ENCODE peak calls at places on chromosome 5, in seven cellular contexts. G is HCT116; U is effector memory CD4-positive, alpha-beta T cell; O is GM23338; D is CD8-positive, alpha-beta memory T cell; A is GM23248; R is neural progenitor cell. L is an unnamed sample.

GRCh38 chr5:36696059-36696673 is 89.8 kb downstream of the SLC1A3 start:
- DNase-seq in D (no peak), R (peak; percentile 67), U (no peak), G (peak; percentile 69), A (peak; percentile 79), O (peak; percentile 92), L (peak; percentile 82)

GRCh38 chr5:68041293-68041692 is 174.3 kb upstream of the PIK3R1 start:
- DNase-seq in D (no peak), U (no peak), R (no peak), O (no peak), G (no peak), A (no peak), L (no peak)

GRCh38 chr5:179373101-179373934 is 28.1 kb upstream of the ADAMTS2 start:
- DNase-seq in G (no peak), D (no peak), U (no peak), R (no peak), A (no peak), O (peak; percentile 64), L (peak; percentile 85)

GRCh38 chr5:9059920-9060691 is 485.8 kb downstream of the SEMA5A start:
- DNase-seq in D (no peak), G (no peak), O (no peak), A (peak; percentile 99), R (no peak), U (no peak), L (no peak)

GRCh38 chr5:79875230-79875629 is 115.8 kb downstream of the MTX3 start:
- DNase-seq in U (no peak), A (peak; percentile 63), G (no peak), D (no peak), O (no peak), R (no peak), L (no peak)

GRCh38 chr5:31751620-31752019 is 112.7 kb downstream of the PDZD2 start:
- DNase-seq in A (no peak), D (no peak), R (no peak), O (no peak), U (no peak), G (no peak), L (no peak)

GRCh38 chr5:178357127-178357526 is 124.5 kb upstream of the PHYKPL start:
- DNase-seq in G (no peak), A (no peak), O (peak; percentile 55), D (no peak), U (no peak), R (peak; percentile 86), L (peak; percentile 93)

GRCh38 chr5:97231025-97231636 is 48.1 kb upstream of the RIOK2 start:
- DNase-seq in D (no peak), G (peak; percentile 54), R (peak; percentile 74), U (no peak), A (peak; percentile 90), O (peak; percentile 83), L (peak; percentile 19)

GRCh38 chr5:141826674-141827073 is 51.5 kb downstream of the PCDH1 start:
- DNase-seq in G (no peak), D (no peak), U (no peak), A (peak; percentile 29), R (no peak), O (no peak), L (peak; percentile 22)

GRCh38 chr5:12934722-12935121 is 1009.8 kb downstream of the DNAH5 start:
- DNase-seq in D (no peak), R (no peak), U (no peak), G (no peak), O (no peak), A (no peak), L (no peak)

GRCh38 chr5:171599957-171600612 is 180.6 kb downstream of the FGF18 start:
- DNase-seq in O (no peak), A (no peak), R (no peak), G (no peak), D (no peak), U (no peak), L (peak; percentile 56)

GRCh38 chr5:37722236-37723146 is 117.3 kb downstream of the GDNF start:
- DNase-seq in U (no peak), G (peak; percentile 40), O (no peak), A (peak; percentile 97), D (no peak), R (no peak), L (no peak)

GRCh38 chr5:78328585-78329173 is 31.7 kb upstream of the SCAMP1 start:
- DNase-seq in O (no peak), D (no peak), R (no peak), U (no peak), A (peak; percentile 48), G (no peak), L (no peak)

GRCh38 chr5:32538031-32538547 is 47.3 kb upstream of the SUB1 start:
- DNase-seq in R (no peak), O (no peak), G (no peak), U (no peak), A (no peak), D (peak; percentile 16), L (no peak)

GRCh38 chr5:89293849-89294248 is 410.9 kb upstream of the MEF2C start:
- DNase-seq in A (peak; percentile 64), G (no peak), R (no peak), O (no peak), U (no peak), D (no peak), L (no peak)

GRCh38 chr5:144778546-144778945 is 607.9 kb downstream of the KCTD16 start:
- DNase-seq in G (no peak), A (peak; percentile 32), U (no peak), O (no peak), R (no peak), D (no peak), L (no peak)

GRCh38 chr5:170638454-170639220 is 134.8 kb downstream of the KCNIP1 start:
- DNase-seq in R (peak; percentile 87), D (peak; percentile 18), O (peak; percentile 94), G (peak; percentile 35), U (no peak), A (peak; percentile 54), L (peak; percentile 95)

GRCh38 chr5:173891367-173891766 is 3.2 kb downstream of the CPEB4 start:
- DNase-seq in G (no peak), U (no peak), O (no peak), D (no peak), A (no peak), R (no peak), L (no peak)

GRCh38 chr5:102760815-102761214 is 5.7 kb downstream of the PAM start:
- DNase-seq in D (no peak), U (no peak), R (peak; percentile 31), G (no peak), O (no peak), A (peak; percentile 51), L (no peak)

DNA sequence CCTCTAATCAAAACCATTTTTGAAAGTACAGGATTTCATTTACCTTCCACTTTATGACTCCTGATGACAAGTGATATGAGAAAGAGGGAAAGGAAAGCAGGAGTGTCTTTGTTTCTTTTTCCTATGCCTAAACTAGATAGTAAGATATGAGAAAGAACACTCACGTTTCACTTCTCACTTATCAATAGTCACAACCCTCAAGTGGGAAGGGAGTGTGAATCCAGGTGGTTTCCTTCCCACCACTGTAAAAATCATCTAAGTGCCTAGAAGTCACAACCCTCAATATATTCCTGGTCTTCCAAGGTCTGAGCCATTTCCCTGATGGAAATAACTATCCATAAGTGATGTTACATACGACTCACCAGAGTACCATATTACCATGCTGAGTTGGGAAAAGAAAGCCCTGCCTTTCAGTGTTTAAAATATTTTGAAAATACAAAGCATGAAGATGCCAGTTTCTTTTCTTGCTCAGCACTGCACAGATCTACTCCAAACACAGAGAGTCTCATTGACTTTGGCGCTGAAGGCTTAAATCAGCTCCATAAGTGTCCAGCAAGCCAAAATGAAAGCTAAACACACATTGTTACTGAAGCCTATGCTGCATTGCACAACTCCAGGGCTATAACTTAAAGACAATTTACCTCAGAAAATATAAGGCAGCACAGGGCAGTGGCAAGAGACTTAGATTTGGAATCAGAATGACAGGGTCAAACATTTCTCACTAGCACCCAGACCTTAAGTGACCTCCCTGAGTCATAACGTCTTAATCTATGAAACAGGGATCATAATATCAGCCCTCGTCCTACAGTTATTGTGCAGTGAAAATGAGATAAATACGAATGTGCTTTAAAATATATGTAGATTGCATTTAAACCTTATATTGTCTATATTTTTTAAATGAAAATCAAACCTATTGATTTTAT is 301.2 kb downstream of the KIAA0825 start:
- DNase-seq in A (no peak), D (no peak), U (no peak), R (no peak), O (no peak), G (no peak), L (no peak)
- H3K4me3 ChIP-seq in A (no peak overlapping the region), D (no peak overlapping the region), U (no peak overlapping the region), R (no peak overlapping the region), O (no peak overlapping the region), G (no peak overlapping the region), L (no peak overlapping the region)

GRCh38 chr5:71564884-71565283 is 22.3 kb upstream of the MCCC2 start:
- DNase-seq in D (no peak), U (no peak), R (no peak), G (no peak), O (no peak), A (no peak), L (no peak)
- H3K36me3 ChIP-seq in D (peaks cover 22% of the 10 kb centered on the region), U (peaks cover 37% of the 10 kb centered on the region), R (peaks cover 11% of the 10 kb centered on the region), G (peaks cover 12% of the 10 kb centered on the region), O (peaks cover 10% of the 10 kb centered on the region), A (peaks cover 50% of the 10 kb centered on the region), L (peaks cover 12% of the 10 kb centered on the region)

DNA sequence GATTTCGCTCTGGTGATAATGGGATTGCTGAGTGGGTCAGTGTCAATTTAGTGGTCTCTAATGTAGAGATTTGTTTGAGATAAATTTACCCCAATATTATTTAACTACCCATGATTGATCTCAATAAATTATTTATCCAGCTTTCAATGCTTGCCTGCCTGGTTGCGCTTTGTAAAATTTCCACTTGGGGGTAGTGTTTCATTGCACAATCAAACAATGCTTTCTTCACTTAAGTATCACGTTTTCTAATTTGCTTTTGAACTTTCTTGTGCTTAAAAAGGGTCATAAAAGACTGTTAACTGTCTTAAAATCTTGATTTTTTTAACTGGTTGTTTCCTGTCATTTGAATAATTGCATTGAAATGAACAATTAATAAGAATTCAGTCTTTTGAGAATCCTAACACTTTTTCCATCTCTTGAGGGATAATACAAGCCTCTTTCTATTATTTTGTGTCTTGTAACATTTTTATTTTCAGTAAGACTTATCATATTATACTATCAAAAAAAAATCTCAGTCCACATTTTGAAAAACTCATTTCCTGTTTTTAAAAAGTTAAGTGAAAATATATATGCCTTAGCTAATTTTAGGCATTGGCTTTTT is 18.7 kb downstream of the HSD17B4 start:
- DNase-seq in D (no peak), R (peak; percentile 40), G (peak; percentile 26), O (peak; percentile 56), A (peak; percentile 56), U (no peak), L (no peak)
- H3K4me3 ChIP-seq in D (no peak overlapping the region), R (no peak overlapping the region), G (no peak overlapping the region), O (peak overlapping the region; percentile 11), A (no peak overlapping the region), U (no peak overlapping the region), L (no peak overlapping the region)

GRCh38 chr5:85345818-85346217 is 961.1 kb upstream of the EDIL3 start:
- DNase-seq in D (no peak), O (no peak), A (no peak), G (no peak), U (no peak), R (no peak), L (no peak)

GRCh38 chr5:85337400-85337799 is 952.7 kb upstream of the EDIL3 start:
- DNase-seq in U (no peak), G (no peak), R (no peak), A (no peak), D (no peak), O (peak; percentile 3), L (no peak)

GRCh38 chr5:85340790-85341189 is 956.1 kb upstream of the EDIL3 start:
- DNase-seq in U (no peak), D (no peak), R (no peak), A (no peak), G (no peak), O (no peak), L (no peak)
- H3K36me3 ChIP-seq in U (no peaks in the 10 kb centered on the region), D (no peaks in the 10 kb centered on the region), R (no peaks in the 10 kb centered on the region), A (no peaks in the 10 kb centered on the region), G (no peaks in the 10 kb centered on the region), O (no peaks in the 10 kb centered on the region), L (no peaks in the 10 kb centered on the region)

L was measured in H7.